ENCODE peak calls at places on chromosomes 2 and 18, in six cellular contexts. Q, W, L, O, Z and F are unnamed samples.

GRCh38 chr2:60885683-60886082 is 4.3 kb downstream of the REL start:
- DNase-seq in Q (no peak), W (no peak), L (no peak), O (no peak), Z (no peak), F (no peak)

GRCh38 chr2:239267411-239267941 is 133.3 kb downstream of the HDAC4 start:
- DNase-seq in Q (peak), W (peak), L (peak), O (no peak), Z (peak), F (peak)

GRCh38 chr2:7452110-7452851 is 535.1 kb downstream of the RNF144A start:
- DNase-seq in Q (no peak), W (no peak), L (no peak), O (no peak), Z (no peak), F (no peak)

GRCh38 chr2:128584296-128584900 is 265.7 kb upstream of the HS6ST1 start:
- DNase-seq in Q (peak), W (no peak), L (no peak), O (no peak), Z (no peak), F (peak)

GRCh38 chr2:173395567-173396351 is 41.1 kb downstream of the CDCA7 start:
- DNase-seq in Q (no peak), W (no peak), L (no peak), O (no peak), Z (no peak), F (no peak)

GRCh38 chr18:75618146-75618545 is 190.6 kb upstream of the SMIM21 start:
- DNase-seq in Q (peak), W (no peak), L (no peak), O (no peak), Z (no peak), F (no peak)

GRCh38 chr2:171316220-171316619 is 117.6 kb downstream of the METTL8 start:
- DNase-seq in Q (no peak), W (no peak), L (no peak), O (peak), Z (no peak), F (no peak)

GRCh38 chr2:19577668-19578067 is 219.2 kb upstream of the OSR1 start:
- DNase-seq in Q (no peak), W (no peak), L (no peak), O (no peak), Z (no peak), F (peak)

GRCh38 chr18:10038268-10038667 is 124.5 kb downstream of the VAPA start:
- DNase-seq in Q (no peak), W (no peak), L (no peak), O (no peak), Z (no peak), F (no peak)

GRCh38 chr2:10286216-10287037 is 16.3 kb upstream of the HPCAL1 start:
- DNase-seq in Q (no peak), W (peak), L (no peak), O (no peak), Z (peak), F (no peak)

GRCh38 chr2:2696341-2697132 is 365.5 kb upstream of the MYT1L start:
- DNase-seq in Q (no peak), W (no peak), L (no peak), O (no peak), Z (no peak), F (no peak)

GRCh38 chr18:45448871-45449270 is 166.4 kb upstream of the SLC14A2 start:
- DNase-seq in Q (no peak), W (no peak), L (no peak), O (no peak), Z (no peak), F (no peak)

GRCh38 chr2:128606837-128607236 is 288.2 kb upstream of the HS6ST1 start:
- DNase-seq in Q (no peak), W (no peak), L (no peak), O (peak), Z (no peak), F (no peak)

GRCh38 chr2:204115692-204116091 is 179.1 kb downstream of the ICOS start:
- DNase-seq in Q (no peak), W (no peak), L (no peak), O (no peak), Z (no peak), F (no peak)

GRCh38 chr18:61435064-61435652 is 101.9 kb downstream of the CDH20 start:
- DNase-seq in Q (peak), W (peak), L (no peak), O (peak), Z (no peak), F (peak)

GRCh38 chr2:9994462-9994861 is 43.0 kb downstream of the GRHL1 start:
- DNase-seq in Q (no peak), W (no peak), L (no peak), O (no peak), Z (no peak), F (no peak)

GRCh38 chr2:111957872-111958354 is 59.5 kb downstream of the MERTK start:
- DNase-seq in Q (no peak), W (no peak), L (no peak), O (no peak), Z (no peak), F (no peak)

GRCh38 chr18:59837586-59837985 is 62.2 kb upstream of the PMAIP1 start:
- DNase-seq in Q (peak), W (peak), L (peak), O (peak), Z (peak), F (peak)